ENCODE peak calls at places on chromosomes 3 and 15, in six cellular contexts. A is stomach, K is prostate gland, Q is stromal cell of bone marrow, D is GM03348, T is fibroblast of mammary gland. V is an unnamed sample.

GRCh38 chr3:28576590-28577220 is 228.1 kb upstream of the AZI2 start:
- DNase-seq in A (no peak), K (no peak), Q (no peak), D (no peak), T (no peak), V (no peak)

GRCh38 chr3:194379651-194380050 is 10.1 kb upstream of the LRRC15 start:
- DNase-seq in A (peak; percentile 3), K (no peak), Q (no peak), D (no peak), T (no peak), V (no peak)

GRCh38 chr3:80533553-80533952 is 765.8 kb upstream of the ROBO1 start:
- DNase-seq in A (no peak), K (no peak), Q (no peak), D (peak; percentile 4), T (no peak), V (no peak)

GRCh38 chr15:92569778-92570177 is 85.8 kb downstream of the FAM174B start:
- DNase-seq in A (no peak), K (no peak), Q (no peak), D (no peak), T (no peak), V (no peak)

GRCh38 chr15:59367022-59367451 is 5.6 kb downstream of the MYO1E start:
- DNase-seq in A (no peak), K (no peak), Q (no peak), D (no peak), T (no peak), V (peak; percentile 49)

GRCh38 chr3:5339967-5340535 is 152.5 kb downstream of the EDEM1 start:
- DNase-seq in A (no peak), K (no peak), Q (no peak), D (no peak), T (no peak), V (no peak)

GRCh38 chr3:98553021-98553563 is 21.3 kb downstream of the GPR15 start:
- DNase-seq in A (no peak), K (no peak), Q (no peak), D (no peak), T (no peak), V (no peak)

GRCh38 chr3:38039101-38039898 is at the start of gene DLEC1:
- DNase-seq in A (peak; percentile 77), K (peak; percentile 59), Q (no peak), D (peak; percentile 37), T (peak; percentile 34), V (peak; percentile 72)

GRCh38 chr3:197613187-197613586 is 57.4 kb upstream of the BDH1 start:
- DNase-seq in A (no peak), K (no peak), Q (no peak), D (no peak), T (no peak), V (no peak)

GRCh38 chr3:45426161-45426560 is 37.8 kb downstream of the LARS2 start:
- DNase-seq in A (no peak), K (no peak), Q (no peak), D (no peak), T (no peak), V (no peak)

GRCh38 chr3:50714953-50715352 is 40.2 kb downstream of the DOCK3 start:
- DNase-seq in A (no peak), K (no peak), Q (no peak), D (no peak), T (peak; percentile 1), V (peak; percentile 2)

GRCh38 chr15:85479071-85479647 is 98.8 kb downstream of the AKAP13 start:
- DNase-seq in A (no peak), K (no peak), Q (no peak), D (peak; percentile 75), T (peak; percentile 52), V (peak; percentile 70)

GRCh38 chr3:133591271-133591742 is 17.8 kb downstream of the CDV3 start:
- DNase-seq in A (no peak), K (no peak), Q (no peak), D (peak; percentile 70), T (peak; percentile 43), V (peak; percentile 83)

GRCh38 chr3:12891985-12892839 is 50.8 kb upstream of the RPL32 start:
- DNase-seq in A (peak; percentile 44), K (peak; percentile 42), Q (peak; percentile 33), D (peak; percentile 85), T (peak; percentile 71), V (peak; percentile 73)

GRCh38 chr15:24961967-24962366 is 7.2 kb downstream of the SNRPN start:
- DNase-seq in A (no peak), K (no peak), Q (no peak), D (no peak), T (no peak), V (no peak)

GRCh38 chr3:157204431-157204830 is 44.5 kb upstream of the CCNL1 start:
- DNase-seq in A (no peak), K (no peak), Q (peak; percentile 36), D (peak; percentile 49), T (peak; percentile 72), V (peak; percentile 80)

GRCh38 chr3:182925330-182925943 is 54.9 kb downstream of the DCUN1D1 start:
- DNase-seq in A (no peak), K (no peak), Q (peak; percentile 12), D (peak; percentile 35), T (peak; percentile 75), V (peak; percentile 74)

GRCh38 chr3:142724682-142725351 is 983 bp downstream of the TRPC1 start:
- DNase-seq in A (no peak), K (peak; percentile 4), Q (no peak), D (peak; percentile 54), T (peak; percentile 43), V (peak; percentile 34)